ENCODE peak calls at places on chromosomes 2 and 18, in ten cellular contexts. S is anterior cingulate cortex; T is HS-5; C is activated naive CD4-positive, alpha-beta T cell treated with anti-CD3 and anti-CD28 coated beads for 36 hours; Y is CD8-positive, alpha-beta T cell; M is endothelial cell; P is retinal pigment epithelial cell; B is stimulated activated CD4-positive, alpha-beta T cell treated with anti-CD3 and anti-CD28 coated beads, Interleukin-1b, Interleukin-23, amount 100 ng/mL, for 24 hours; V is WTC11; G is stimulated activated CD8-positive, alpha-beta memory T cell treated with anti-CD3 and anti-CD28 coated beads, Interleukin-4, amount 100 ng/mL, for 48 hours. Q is an unnamed sample.

GRCh38 chr2:108908717-108909077 is 80.3 kb downstream of the EDAR start:
- DNase-seq in S (no peak), C (no peak), G (no peak), V (no peak), T (no peak), B (no peak), Y (no peak), P (no peak), M (no peak), Q (no peak)

GRCh38 chr2:45089554-45090261 is 80.5 kb upstream of the SIX2 start:
- DNase-seq in B (no peak), C (no peak), S (no peak), P (no peak), M (no peak), G (no peak), V (no peak), T (no peak), Y (no peak), Q (no peak)

GRCh38 chr2:207283356-207283755 is 117.6 kb upstream of the KLF7 start:
- DNase-seq in S (no peak), V (no peak), M (no peak), B (no peak), Y (no peak), P (no peak), G (peak), T (no peak), C (peak), Q (no peak)

GRCh38 chr2:165357758-165358157 is 111.7 kb upstream of the CSRNP3 start:
- DNase-seq in T (peak), Y (no peak), P (no peak), S (no peak), M (no peak), B (no peak), C (no peak), G (no peak), V (no peak), Q (no peak)

GRCh38 chr2:141570474-141571131 is 560.2 kb downstream of the LRP1B start:
- DNase-seq in P (no peak), S (no peak), G (no peak), C (no peak), B (no peak), M (no peak), T (no peak), Y (no peak), V (peak), Q (peak)

GRCh38 chr18:57542801-57543427 is 43.6 kb downstream of the FECH start:
- DNase-seq in V (no peak), Y (no peak), B (no peak), T (no peak), P (no peak), M (no peak), S (no peak), C (no peak), G (no peak), Q (peak)

GRCh38 chr2:27494284-27494943 is 586 bp downstream of the FNDC4 start:
- DNase-seq in T (no peak), M (peak), P (no peak), G (no peak), C (no peak), V (peak), B (no peak), Y (no peak), S (no peak), Q (no peak)

GRCh38 chr18:73639788-73640187 is 507.8 kb downstream of the FBXO15 start:
- DNase-seq in Y (no peak), T (no peak), P (no peak), G (no peak), M (no peak), S (no peak), B (no peak), C (no peak), V (no peak), Q (no peak)

GRCh38 chr2:191171708-191172355 is 21.0 kb upstream of the STAT4 start:
- DNase-seq in G (no peak), M (no peak), C (no peak), V (no peak), T (peak), S (no peak), P (peak), Y (no peak), B (no peak), Q (no peak)

Q was measured in glutamatergic neuron.